ENCODE peak calls at places on chromosome 15, in four cellular contexts. I is hepatocyte, N is PC-3, W is PC-9. E is an unnamed sample.
A peak's percentile ranks its signal among the peaks of the same experiment; 100 is the strongest.

GRCh38 chr15:82064824-82065223 is 19.0 kb upstream of the MEX3B start:
- DNase-seq in W (no peak), N (no peak), I (no peak), E (no peak)

GRCh38 chr15:78103406-78104118 is 11.2 kb downstream of the SH2D7 start:
- DNase-seq in W (peak; percentile 35), N (peak; percentile 7), I (no peak), E (no peak)

GRCh38 chr15:57600197-57600596 is 8.5 kb downstream of the MYZAP start:
- DNase-seq in I (no peak), N (peak; percentile 81), W (no peak), E (no peak)

GRCh38 chr15:34837246-34838016 is 42.1 kb upstream of the ACTC1 start:
- DNase-seq in W (peak; percentile 51), N (peak; percentile 85), I (peak; percentile 41), E (peak; percentile 26)

GRCh38 chr15:32028921-32029320 is 1.4 kb upstream of the CHRNA7 start:
- DNase-seq in I (no peak), W (no peak), N (no peak), E (no peak)

GRCh38 chr15:47965297-47965696 is 155.5 kb upstream of the SLC24A5 start:
- DNase-seq in W (no peak), N (no peak), I (no peak), E (no peak)

GRCh38 chr15:76229266-76229665 is 82.0 kb downstream of the ETFA start:
- DNase-seq in N (no peak), W (no peak), I (no peak), E (no peak)

GRCh38 chr15:31200735-31201151 is 99.2 kb upstream of the TRPM1 start:
- DNase-seq in I (peak; percentile 86), N (peak; percentile 66), W (no peak), E (no peak)

GRCh38 chr15:34628577-34629152 is 45.2 kb upstream of the GOLGA8B start:
- DNase-seq in W (no peak), N (peak; percentile 77), I (no peak), E (peak; percentile 23)

GRCh38 chr15:60469893-60470641 is 8.9 kb downstream of the ICE2 start:
- DNase-seq in W (no peak), I (no peak), N (peak; percentile 26), E (no peak)

GRCh38 chr15:60760646-60761504 is 281.9 kb upstream of the ICE2 start:
- DNase-seq in I (no peak), W (no peak), N (peak; percentile 37), E (no peak)

GRCh38 chr15:95556225-95556624 is 774.3 kb upstream of the NR2F2 start:
- DNase-seq in I (no peak), W (no peak), N (no peak), E (no peak)

GRCh38 chr15:68177747-68178146 is 27.4 kb downstream of the CALML4 start:
- DNase-seq in W (no peak), N (no peak), I (no peak), E (no peak)

GRCh38 chr15:41940441-41940857 is 31.9 kb downstream of the EHD4 start:
- DNase-seq in W (no peak), N (peak; percentile 98), I (no peak), E (peak; percentile 79)

GRCh38 chr15:80978685-80979084 is 10.9 kb downstream of the MESD start:
- DNase-seq in N (peak; percentile 51), W (no peak), I (no peak), E (no peak)

GRCh38 chr15:25170781-25171110 is 216.0 kb downstream of the SNRPN start:
- DNase-seq in W (no peak), N (no peak), I (peak; percentile 1), E (no peak)
- TF ChIP-seq CTCF in W (no peak), N (no peak), I (no peak), E (no peak)

GRCh38 chr15:88874275-88874674 is 21.1 kb downstream of the HAPLN3 start:
- DNase-seq in W (no peak), I (no peak), N (no peak), E (no peak)
- H2AFZ ChIP-seq in W (no peak overlapping the region), I (no peak overlapping the region), N (no peak overlapping the region), E (no peak overlapping the region)

GRCh38 chr15:98826658-98827057 is 178.3 kb downstream of the IGF1R start:
- DNase-seq in I (no peak), W (no peak), N (no peak), E (no peak)
- H3K9me3 ChIP-seq in I (peaks cover 32% of the 10 kb centered on the region), W (peaks cover 42% of the 10 kb centered on the region), N (peaks cover 15% of the 10 kb centered on the region), E (peaks cover 17% of the 10 kb centered on the region)

GRCh38 chr15:98386594-98386993 is 261.7 kb upstream of the IGF1R start:
- DNase-seq in I (no peak), N (no peak), W (no peak), E (no peak)
- TF ChIP-seq CTCF in I (no peak), N (no peak), W (no peak), E (no peak)

GRCh38 chr15:93932164-93932776 is 299.1 kb upstream of the MCTP2 start:
- DNase-seq in W (no peak), N (no peak), I (no peak), E (no peak)
- H2AFZ ChIP-seq in W (no peak overlapping the region), N (no peak overlapping the region), I (no peak overlapping the region), E (no peak overlapping the region)

E was measured in keratinocyte.